ENCODE peak calls at places on chromosomes 7 and 10, in ten cellular contexts. Q, P, F, Y, D, W, A, I, U and J are unnamed samples.

GRCh38 chr7:74203157-74203556 is 6.6 kb upstream of the LAT2 start:
- DNase-seq in D (no peak), P (no peak), F (peak; percentile 45), A (no peak), U (no peak), Q (no peak), Y (no peak), W (no peak), I (no peak), J (no peak)

GRCh38 chr10:1182280-1183032 is 126.3 kb downstream of the WDR37 start:
- DNase-seq in A (no peak), W (no peak), I (no peak), Q (no peak), P (no peak), D (no peak), U (no peak), Y (no peak), F (no peak), J (no peak)

GRCh38 chr7:36633377-36633776 is 90.9 kb downstream of the AOAH start:
- DNase-seq in W (no peak), Q (no peak), Y (no peak), I (peak; percentile 55), D (no peak), A (no peak), U (no peak), F (no peak), P (peak; percentile 87), J (no peak)

GRCh38 chr7:24668922-24669635 is 88.2 kb downstream of the GSDME start:
- DNase-seq in W (no peak), U (no peak), Y (peak; percentile 7), I (no peak), P (no peak), Q (no peak), D (no peak), F (no peak), A (no peak), J (no peak)

GRCh38 chr10:18795549-18795948 is 136.3 kb downstream of the ARL5B start:
- DNase-seq in A (no peak), D (no peak), P (no peak), Q (no peak), I (no peak), W (no peak), F (no peak), U (no peak), Y (no peak), J (no peak)

GRCh38 chr10:80273523-80274170 is 15.8 kb downstream of the MAT1A start:
- DNase-seq in Y (no peak), D (no peak), A (no peak), Q (no peak), F (no peak), U (no peak), W (no peak), I (no peak), P (no peak), J (no peak)

GRCh38 chr7:69438584-69438983 is 159.7 kb upstream of the AUTS2 start:
- DNase-seq in W (no peak), Q (no peak), U (no peak), I (no peak), P (no peak), Y (no peak), D (no peak), A (no peak), F (no peak), J (peak; percentile 19)

GRCh38 chr7:112263519-112263918 is 57.0 kb downstream of the ZNF277 start:
- DNase-seq in A (no peak), D (no peak), P (no peak), Q (no peak), Y (no peak), F (no peak), U (no peak), I (no peak), W (no peak), J (no peak)

GRCh38 chr10:34766256-34766580 is 48.9 kb downstream of the PARD3 start:
- DNase-seq in Y (no peak), Q (no peak), I (no peak), U (no peak), F (no peak), W (no peak), D (no peak), A (no peak), P (no peak), J (no peak)

GRCh38 chr10:116521424-116522305 is 24.1 kb upstream of the PNLIP start:
- DNase-seq in W (peak; percentile 0), D (no peak), Q (no peak), F (peak; percentile 12), Y (peak; percentile 2), I (peak; percentile 30), A (no peak), P (peak; percentile 11), U (peak; percentile 70), J (no peak)

GRCh38 chr10:114380060-114380459 is 24.2 kb downstream of the AFAP1L2 start:
- DNase-seq in I (no peak), D (no peak), Y (no peak), F (no peak), W (no peak), U (no peak), Q (no peak), A (no peak), P (no peak), J (no peak)

GRCh38 chr10:113126506-113127192 is 176.6 kb downstream of the TCF7L2 start:
- DNase-seq in P (peak; percentile 49), Q (peak; percentile 74), I (peak; percentile 71), U (peak; percentile 43), Y (no peak), A (peak; percentile 4), D (peak; percentile 91), W (peak; percentile 39), F (peak; percentile 48), J (peak; percentile 52)

GRCh38 chr10:3782456-3783312 is 2.3 kb downstream of the KLF6 start:
- DNase-seq in Q (peak; percentile 59), D (peak; percentile 93), A (no peak), P (no peak), W (no peak), F (peak; percentile 93), U (peak; percentile 81), I (no peak), Y (peak; percentile 81), J (no peak)

GRCh38 chr7:3244241-3244814 is 56.7 kb upstream of the SDK1 start:
- DNase-seq in D (peak; percentile 29), Y (no peak), P (no peak), U (peak; percentile 80), W (no peak), Q (no peak), F (no peak), A (no peak), I (no peak), J (no peak)

GRCh38 chr10:132618158-132618924 is 80.8 kb downstream of the INPP5A start:
- DNase-seq in I (no peak), Q (no peak), P (no peak), A (no peak), W (no peak), D (peak; percentile 54), Y (no peak), U (no peak), F (no peak), J (no peak)

GRCh38 chr10:4833286-4833685 is 7.3 kb downstream of the AKR1E2 start:
- DNase-seq in W (no peak), Y (no peak), Q (no peak), A (no peak), D (no peak), P (no peak), U (no peak), F (no peak), I (no peak), J (no peak)

GRCh38 chr10:77268721-77269120 is 368.9 kb downstream of the KCNMA1 start:
- DNase-seq in P (no peak), F (no peak), Q (no peak), U (no peak), I (no peak), Y (no peak), W (no peak), D (no peak), A (no peak), J (no peak)

GRCh38 chr10:116880716-116881440 is 31.6 kb downstream of the ENO4 start:
- DNase-seq in D (no peak), A (no peak), P (no peak), Q (no peak), F (peak; percentile 62), I (no peak), W (no peak), Y (no peak), U (peak; percentile 16), J (no peak)

GRCh38 chr7:75996476-75996875 is 2.1 kb upstream of the TMEM120A start:
- DNase-seq in P (no peak), A (no peak), W (no peak), D (no peak), Q (no peak), F (no peak), Y (no peak), I (no peak), U (no peak), J (no peak)

GRCh38 chr7:98165827-98166667 is 45.2 kb upstream of the BHLHA15 start:
- DNase-seq in Q (no peak), Y (no peak), D (no peak), U (peak; percentile 16), A (no peak), I (peak; percentile 80), P (peak; percentile 38), W (peak; percentile 47), F (no peak), J (no peak)

GRCh38 chr10:96880575-96880974 is 48.5 kb downstream of the LCOR start:
- DNase-seq in I (no peak), F (no peak), A (no peak), W (no peak), Y (no peak), U (no peak), D (no peak), P (no peak), Q (no peak), J (no peak)

GRCh38 chr7:13822678-13823077 is 166.8 kb downstream of the ETV1 start:
- DNase-seq in I (no peak), W (no peak), Q (no peak), A (no peak), U (no peak), D (no peak), Y (no peak), P (no peak), F (peak; percentile 51), J (no peak)

GRCh38 chr7:101595766-101596537 is 33.1 kb downstream of the MYL10 start:
- DNase-seq in F (no peak), P (no peak), Y (no peak), U (no peak), I (no peak), D (no peak), W (no peak), A (no peak), Q (no peak), J (no peak)

GRCh38 chr7:156497776-156498509 is 142.6 kb upstream of the RNF32 start:
- DNase-seq in U (no peak), Q (no peak), Y (no peak), P (no peak), A (no peak), I (no peak), W (no peak), D (no peak), F (no peak), J (no peak)